ENCODE peak calls at places on chromosomes 11 and 22, in five cellular contexts. V is psoas muscle; Z is cardiac fibroblast; Q is CD8-positive, alpha-beta T cell; G is fibroblast of mammary gland. L is an unnamed sample.

GRCh38 chr22:35489225-35489624 is 51.4 kb upstream of the RASD2 start:
- DNase-seq in Z (no peak), G (no peak), Q (no peak), V (no peak), L (no peak)

GRCh38 chr11:68370211-68371111 is 58.1 kb downstream of the LRP5 start:
- DNase-seq in G (no peak), Z (no peak), Q (no peak), V (no peak), L (no peak)

GRCh38 chr11:44983786-44984185 is 33.1 kb upstream of the TP53I11 start:
- DNase-seq in Z (no peak), V (no peak), Q (no peak), G (no peak), L (no peak)

GRCh38 chr22:49999063-49999900 is 13.3 kb downstream of the IL17REL start:
- DNase-seq in G (no peak), Z (no peak), Q (no peak), V (no peak), L (no peak)

GRCh38 chr22:17281026-17281809 is 62.0 kb upstream of the ADA2 start:
- DNase-seq in V (no peak), Z (peak; percentile 20), Q (no peak), G (no peak), L (no peak)

GRCh38 chr22:50218996-50219727 is 18.4 kb downstream of the SELENOO start:
- DNase-seq in G (peak; percentile 85), Q (no peak), Z (peak; percentile 65), V (peak; percentile 84), L (peak; percentile 87)

GRCh38 chr11:21390430-21390829 is 721.0 kb downstream of the NELL1 start:
- DNase-seq in Z (no peak), Q (no peak), V (no peak), G (no peak), L (no peak)

GRCh38 chr22:45977003-45977395 is at the start of gene WNT7B:
- DNase-seq in V (no peak), Z (no peak), Q (no peak), G (no peak), L (no peak)

GRCh38 chr11:44628730-44629361 is 63.4 kb downstream of the CD82 start:
- DNase-seq in Q (no peak), G (no peak), Z (no peak), V (no peak), L (no peak)

GRCh38 chr11:22130462-22131053 is 62.3 kb upstream of the ANO5 start:
- DNase-seq in Q (no peak), Z (peak; percentile 19), G (no peak), V (no peak), L (no peak)

GRCh38 chr22:25478111-25478510 is 86.4 kb upstream of the GRK3 start:
- DNase-seq in Z (no peak), Q (no peak), G (no peak), V (no peak), L (no peak)
- TF ChIP-seq CTCF in Z (no peak), Q (no peak), G (no peak), V (no peak), L (no peak)

GRCh38 chr11:126191379-126192073 is 19.9 kb downstream of the RPUSD4 start:
- DNase-seq in V (no peak), G (no peak), Z (no peak), Q (no peak), L (no peak)

GRCh38 chr11:126193038-126193478 is 18.4 kb downstream of the RPUSD4 start:
- DNase-seq in Q (no peak), G (no peak), V (no peak), Z (no peak), L (no peak)

GRCh38 chr11:126195119-126195518 is 16.3 kb downstream of the RPUSD4 start:
- DNase-seq in G (no peak), V (no peak), Q (no peak), Z (no peak), L (no peak)

GRCh38 chr11:126192386-126192785 is 19.1 kb downstream of the RPUSD4 start:
- DNase-seq in G (no peak), Z (no peak), Q (no peak), V (no peak), L (no peak)

DNA sequence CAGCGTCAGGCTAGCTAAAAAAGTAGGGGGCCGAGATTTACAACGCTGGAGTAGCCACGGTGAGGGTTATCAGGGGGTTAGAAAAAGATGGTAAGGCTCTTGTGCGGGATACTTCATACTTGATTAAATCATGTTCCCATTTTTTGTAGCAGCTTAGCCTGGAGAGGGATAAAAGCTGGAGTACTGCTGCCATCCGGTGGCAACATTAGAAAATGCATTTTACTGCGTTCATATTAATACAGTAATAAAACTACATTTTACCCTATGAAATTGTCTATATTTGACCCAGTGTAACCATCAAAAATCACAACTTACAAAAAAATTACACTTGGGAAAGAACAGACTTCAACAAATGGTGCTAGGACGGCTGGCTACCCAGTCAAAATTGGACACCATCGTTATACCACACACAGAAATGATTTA is 17.3 kb downstream of the RPUSD4 start:
- DNase-seq in Q (peak; percentile 12), V (no peak), G (peak; percentile 58), Z (peak; percentile 65), L (no peak)
- TF ChIP-seq CTCF in Q (peak; percentile 70), V (peak; percentile 74), G (peak; percentile 70), Z (peak; percentile 56), L (peak; percentile 21)

GRCh38 chr11:101003468-101003867 is 126.1 kb downstream of the PGR start:
- DNase-seq in G (no peak), Z (no peak), Q (no peak), V (no peak), L (no peak)
- TF ChIP-seq CTCF in G (peak; percentile 8), Z (no peak), Q (no peak), V (no peak), L (no peak)

GRCh38 chr11:59810189-59810910 is at the start of gene MRPL16:
- DNase-seq in Z (peak; percentile 92), G (peak; percentile 86), V (peak; percentile 85), Q (peak; percentile 87), L (peak; percentile 90)
- TF ChIP-seq CTCF in Z (peak; percentile 2), G (no peak), V (peak; percentile 28), Q (peak; percentile 35), L (peak; percentile 11)

DNA sequence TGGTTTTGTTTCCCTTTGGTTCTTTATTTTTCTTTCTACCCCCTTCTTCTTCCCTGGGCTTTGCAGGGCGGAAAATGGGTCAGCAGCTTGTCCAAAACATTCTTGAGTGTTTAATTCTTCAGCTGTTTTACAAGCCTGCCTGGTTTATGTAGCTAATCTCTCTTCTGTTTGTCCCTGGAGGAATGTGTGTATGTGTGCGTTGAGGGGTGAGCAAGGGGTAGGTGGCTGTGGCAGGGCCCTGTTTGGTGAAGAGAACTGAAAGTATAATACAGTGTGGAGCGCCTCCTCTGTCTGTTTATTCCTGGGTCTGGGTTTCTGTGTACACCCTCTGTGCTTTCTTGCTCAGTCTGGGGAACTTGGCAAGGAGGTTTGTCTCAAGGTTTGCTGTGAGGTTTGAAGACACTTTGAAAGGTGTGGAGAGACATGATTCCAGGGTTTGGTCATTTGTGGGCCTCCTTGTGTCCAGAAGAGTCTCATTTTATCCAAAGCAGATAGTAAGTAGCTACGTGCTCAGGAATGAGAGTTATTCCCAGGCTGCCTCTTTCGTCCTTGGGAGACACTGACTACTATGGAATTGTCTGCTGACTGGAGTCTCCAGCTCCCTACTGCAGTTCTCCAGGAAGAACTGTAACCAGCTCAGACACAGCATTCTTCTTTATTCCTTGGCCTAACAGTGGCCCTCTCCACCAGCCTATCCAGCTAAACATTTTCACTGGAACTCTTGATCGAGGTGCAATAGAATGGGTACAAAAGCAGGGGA is 175.6 kb downstream of the ADAMTS15 start:
- DNase-seq in V (no peak), G (no peak), Z (no peak), Q (no peak), L (no peak)
- TF ChIP-seq CTCF in V (no peak), G (no peak), Z (peak; percentile 3), Q (no peak), L (no peak)

GRCh38 chr11:79957702-79958101 is 516.9 kb upstream of the TENM4 start:
- DNase-seq in Z (no peak), V (no peak), Q (no peak), G (no peak), L (no peak)

GRCh38 chr11:79953629-79954028 is 512.8 kb upstream of the TENM4 start:
- DNase-seq in Q (no peak), Z (no peak), V (no peak), G (no peak), L (no peak)

GRCh38 chr11:79963886-79964660 is 523.2 kb upstream of the TENM4 start:
- DNase-seq in G (no peak), Z (no peak), V (no peak), Q (no peak), L (no peak)

GRCh38 chr11:79956061-79956460 is 515.2 kb upstream of the TENM4 start:
- DNase-seq in V (no peak), Q (no peak), G (no peak), Z (no peak), L (no peak)

GRCh38 chr11:79959318-79959717 is 518.5 kb upstream of the TENM4 start:
- DNase-seq in G (no peak), Q (no peak), V (no peak), Z (no peak), L (no peak)
- TF ChIP-seq CTCF in G (no peak), Q (no peak), V (no peak), Z (no peak), L (no peak)

DNA sequence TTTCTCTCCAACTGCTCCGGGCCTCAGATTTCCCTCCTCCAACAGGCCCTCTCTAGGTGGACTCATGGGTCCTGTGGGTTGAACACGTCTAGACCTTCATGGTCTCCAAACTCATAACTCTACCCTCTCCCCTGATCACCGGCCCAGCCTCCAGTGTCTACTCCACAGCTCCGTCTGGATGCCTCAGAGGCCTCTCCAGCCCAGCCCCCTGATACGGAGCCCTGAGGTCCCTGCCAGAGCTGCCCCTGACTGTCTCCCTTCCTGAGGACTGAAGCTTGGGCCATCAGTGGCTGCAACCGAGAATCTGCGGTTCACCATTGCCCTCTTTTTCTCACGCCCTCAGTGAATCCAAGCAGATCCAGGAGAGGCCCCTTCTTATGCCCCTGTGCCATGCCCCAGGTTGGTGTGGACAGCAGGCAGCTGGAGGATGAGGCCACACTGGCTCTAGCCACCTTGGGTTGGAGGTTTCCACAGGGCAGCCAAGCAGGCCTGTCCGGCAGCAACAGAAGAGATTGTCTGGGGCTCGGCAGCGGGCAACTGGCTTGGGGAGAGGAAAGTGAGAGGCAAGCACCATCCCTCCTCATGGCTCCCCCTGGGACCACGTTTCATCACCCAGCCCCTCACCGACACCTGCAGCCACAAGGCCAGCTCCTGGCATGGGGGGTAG is 104.6 kb upstream of the FGF3 start:
- DNase-seq in V (no peak), Q (no peak), Z (no peak), G (no peak), L (peak; percentile 35)
- TF ChIP-seq CTCF in V (no peak), Q (no peak), Z (no peak), G (no peak), L (no peak)

GRCh38 chr11:340539-341512 is 20.2 kb upstream of the IFITM3 start:
- DNase-seq in Q (no peak), G (no peak), Z (no peak), V (no peak), L (no peak)
- TF ChIP-seq CTCF in Q (no peak), G (no peak), Z (no peak), V (no peak), L (no peak)

GRCh38 chr11:10303558-10304363 is 1.1 kb upstream of the ADM start:
- DNase-seq in G (peak; percentile 59), Z (peak; percentile 85), Q (no peak), V (peak; percentile 34), L (no peak)
- TF ChIP-seq CTCF in G (no peak), Z (no peak), Q (no peak), V (no peak), L (no peak)

L was measured in pancreas.